ENCODE peak calls at places on chromosomes 2 and 18, in seven cellular contexts. G is HFF-Myc, D is foreskin fibroblast, J is uterus, N is psoas muscle, U is fibroblast of lung, I is esophagus squamous epithelium. M is an unnamed sample.

GRCh38 chr18:77544792-77545191 is 295.1 kb downstream of the GALR1 start:
- DNase-seq in G (no peak), D (no peak), J (no peak), N (no peak), U (no peak), I (no peak), M (no peak)

GRCh38 chr2:68368657-68369339 is 3.7 kb downstream of the PLEK start:
- DNase-seq in G (peak; percentile 57), D (peak; percentile 77), J (peak; percentile 17), N (no peak), U (peak; percentile 88), I (no peak), M (peak; percentile 81)

GRCh38 chr18:2948038-2948437 is 64.9 kb downstream of the LPIN2 start:
- DNase-seq in G (no peak), D (peak; percentile 67), J (no peak), N (no peak), U (peak; percentile 37), I (no peak), M (peak; percentile 65)

GRCh38 chr2:19796036-19796703 is 105.6 kb downstream of the TTC32 start:
- DNase-seq in G (peak; percentile 87), D (peak; percentile 91), J (no peak), N (no peak), U (peak; percentile 96), I (no peak), M (peak; percentile 91)

GRCh38 chr2:203891474-203891873 is 23.9 kb downstream of the CTLA4 start:
- DNase-seq in G (no peak), D (no peak), J (no peak), N (no peak), U (no peak), I (no peak), M (peak; percentile 15)

GRCh38 chr2:17621781-17622180 is 81.3 kb downstream of the VSNL1 start:
- DNase-seq in G (no peak), D (peak; percentile 77), J (no peak), N (no peak), U (peak; percentile 86), I (no peak), M (peak; percentile 76)

GRCh38 chr2:176681584-176682115 is 412.4 kb downstream of the MTX2 start:
- DNase-seq in G (no peak), D (no peak), J (no peak), N (no peak), U (no peak), I (no peak), M (no peak)

GRCh38 chr2:114631146-114631545 is 188.7 kb downstream of the DPP10 start:
- DNase-seq in G (no peak), D (no peak), J (no peak), N (no peak), U (no peak), I (no peak), M (no peak)

GRCh38 chr2:1641498-1641897 is 102.8 kb downstream of the PXDN start:
- DNase-seq in G (no peak), D (peak; percentile 32), J (no peak), N (no peak), U (peak; percentile 46), I (no peak), M (no peak)

GRCh38 chr2:25938345-25938744 is 44.0 kb downstream of the KIF3C start:
- DNase-seq in G (no peak), D (no peak), J (no peak), N (peak; percentile 81), U (no peak), I (no peak), M (no peak)

GRCh38 chr18:46398005-46398404 is 259.0 kb downstream of the LOXHD1 start:
- DNase-seq in G (no peak), D (no peak), J (no peak), N (no peak), U (no peak), I (no peak), M (no peak)

GRCh38 chr18:13318644-13319501 is 100.3 kb downstream of the LDLRAD4 start:
- DNase-seq in G (no peak), D (no peak), J (no peak), N (no peak), U (peak; percentile 8), I (no peak), M (no peak)

GRCh38 chr2:42906115-42906556 is 113.8 kb upstream of the HAAO start:
- DNase-seq in G (no peak), D (no peak), J (no peak), N (no peak), U (no peak), I (no peak), M (no peak)

GRCh38 chr2:149084924-149085795 is 46.7 kb downstream of the LYPD6B start:
- DNase-seq in G (no peak), D (no peak), J (no peak), N (no peak), U (no peak), I (no peak), M (no peak)

GRCh38 chr18:9153281-9153680 is 16.7 kb downstream of the ANKRD12 start:
- DNase-seq in G (no peak), D (no peak), J (no peak), N (no peak), U (no peak), I (no peak), M (no peak)

GRCh38 chr2:168053676-168054075 is 193.7 kb downstream of the STK39 start:
- DNase-seq in G (no peak), D (no peak), J (no peak), N (no peak), U (no peak), I (no peak), M (no peak)

GRCh38 chr2:229931241-229931640 is 8.9 kb downstream of the FBXO36 start:
- DNase-seq in G (no peak), D (no peak), J (no peak), N (no peak), U (no peak), I (no peak), M (no peak)

GRCh38 chr2:12169721-12170120 is 423.3 kb downstream of the LPIN1 start:
- DNase-seq in G (no peak), D (peak; percentile 79), J (peak; percentile 35), N (peak; percentile 59), U (peak; percentile 94), I (no peak), M (peak; percentile 32)

GRCh38 chr2:12168354-12169059 is 422.1 kb downstream of the LPIN1 start:
- DNase-seq in G (no peak), D (no peak), J (no peak), N (no peak), U (no peak), I (no peak), M (no peak)

GRCh38 chr2:12169060-12169406 is 422.6 kb downstream of the LPIN1 start:
- DNase-seq in G (no peak), D (peak; percentile 90), J (peak; percentile 52), N (no peak), U (peak; percentile 93), I (no peak), M (peak; percentile 94)

GRCh38 chr2:12170151-12170550 is 423.7 kb downstream of the LPIN1 start:
- DNase-seq in G (no peak), D (no peak), J (no peak), N (no peak), U (no peak), I (no peak), M (no peak)

DNA sequence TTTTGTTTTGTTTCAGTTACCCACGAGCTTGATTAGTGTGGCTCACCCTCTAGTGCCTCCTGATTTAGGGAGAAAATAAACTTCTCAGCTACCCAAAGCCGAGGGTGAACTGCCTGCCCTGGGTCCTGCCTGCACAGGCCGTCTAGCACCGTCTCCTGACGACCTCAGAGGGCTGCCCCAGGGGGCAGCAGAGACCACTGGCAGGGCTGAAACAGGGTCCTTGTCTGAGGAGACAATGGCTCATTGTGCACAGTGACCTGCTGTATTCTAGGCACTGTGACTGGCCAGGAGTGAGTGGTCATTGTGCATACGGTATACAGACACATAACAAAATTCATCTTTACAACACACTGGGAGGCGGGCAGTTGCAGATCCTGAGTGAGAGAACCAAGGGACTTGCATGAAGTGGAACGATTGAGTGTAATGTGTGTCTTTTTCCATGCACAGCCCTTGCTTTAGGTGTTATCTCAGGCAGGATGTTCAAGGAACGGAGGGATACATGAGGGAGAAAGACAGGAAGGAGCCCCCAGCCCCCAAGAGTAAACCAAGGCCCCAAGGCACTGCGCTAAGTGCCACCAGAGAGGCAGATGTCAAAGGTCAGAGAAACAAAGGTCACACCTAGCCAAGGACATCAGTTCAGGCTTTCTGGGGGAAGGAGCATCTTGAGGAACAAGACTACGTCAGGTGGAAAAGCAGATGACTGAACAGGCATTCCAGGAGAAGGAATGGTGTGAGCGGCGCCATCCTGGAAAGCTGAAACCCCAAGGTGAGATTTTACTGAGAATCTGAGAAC is 421.3 kb downstream of the LPIN1 start:
- DNase-seq in G (no peak), D (no peak), J (no peak), N (no peak), U (no peak), I (no peak), M (no peak)
- TF ChIP-seq CTCF in G (no peak), D (no peak), J (peak; percentile 16), N (no peak), U (no peak), I (no peak), M (no peak)

GRCh38 chr2:217434183-217434620 is 568.6 kb downstream of the TNS1 start:
- DNase-seq in G (peak; percentile 89), D (peak; percentile 95), J (peak; percentile 88), N (peak; percentile 92), U (peak; percentile 99), I (peak; percentile 13), M (peak; percentile 98)
- H3K4me3 ChIP-seq in G (no peak overlapping the region), D (peak overlapping the region; percentile 23), J (no peak overlapping the region), N (peak overlapping the region; percentile 55), U (peak overlapping the region; percentile 12), I (no peak overlapping the region), M (no peak overlapping the region)

DNA sequence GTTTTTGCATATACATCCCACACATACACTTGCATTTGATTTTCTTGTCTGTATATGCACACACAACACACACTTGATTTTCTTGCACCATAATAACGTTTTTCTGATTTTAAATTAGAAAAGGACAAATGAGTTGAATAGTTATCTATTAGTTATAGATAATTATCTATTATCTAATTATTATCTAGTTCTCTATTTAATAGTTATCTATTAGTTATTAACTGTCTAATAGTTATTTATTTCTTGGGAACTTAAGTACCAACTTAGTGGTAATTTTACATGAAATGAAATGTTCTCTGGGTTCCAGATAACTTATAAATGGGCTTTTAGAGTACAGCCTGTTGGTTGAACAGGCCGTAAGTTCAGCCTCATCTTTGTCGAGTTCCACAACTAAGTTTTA is 23.0 kb downstream of the INPP4A start:
- DNase-seq in G (no peak), D (no peak), J (no peak), N (no peak), U (no peak), I (no peak), M (no peak)
- TF ChIP-seq CTCF in G (no peak), D (no peak), J (no peak), N (no peak), U (no peak), I (no peak), M (no peak)

DNA sequence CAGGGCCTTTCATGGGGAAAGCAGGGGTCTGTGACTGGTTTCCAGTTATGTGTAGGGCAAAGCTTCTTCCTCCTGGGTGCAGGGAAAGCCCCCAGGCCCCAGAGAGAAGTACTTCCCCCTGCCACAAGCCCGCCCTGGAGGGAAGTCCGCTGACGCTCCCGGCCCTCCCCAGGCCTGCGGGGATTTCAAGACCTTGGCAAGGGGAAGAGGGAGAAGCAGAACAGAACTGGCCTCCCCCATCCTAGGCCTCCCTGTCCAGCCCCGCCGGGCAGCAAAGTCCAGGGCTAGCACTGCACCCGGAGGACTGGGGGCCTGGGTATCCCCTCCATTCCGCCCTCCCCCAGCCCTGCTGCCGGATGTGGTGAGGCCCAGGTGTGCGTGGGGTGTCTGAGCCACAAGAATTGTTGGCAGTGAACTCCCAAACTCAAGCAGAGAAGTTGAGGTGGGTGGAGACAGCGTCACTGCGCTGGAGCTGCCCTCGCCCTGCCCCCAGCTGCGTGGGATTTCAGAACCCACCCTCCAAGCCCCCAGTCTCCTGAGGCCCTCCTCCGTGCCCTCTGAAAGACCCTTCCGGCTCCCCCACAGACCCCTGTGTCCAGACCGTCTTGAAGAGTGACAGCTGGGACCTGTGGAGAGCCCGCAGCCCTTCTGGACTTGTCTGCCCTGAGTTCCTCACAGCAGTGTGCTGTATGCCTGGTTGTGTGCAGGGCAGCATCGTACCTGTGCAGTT is 1.1 kb upstream of the DUSP2 start:
- DNase-seq in G (no peak), D (no peak), J (no peak), N (peak; percentile 66), U (peak; percentile 77), I (no peak), M (no peak)
- H3K4me3 ChIP-seq in G (no peak overlapping the region), D (no peak overlapping the region), J (no peak overlapping the region), N (no peak overlapping the region), U (no peak overlapping the region), I (no peak overlapping the region), M (no peak overlapping the region)

M was measured in fibroblast of mammary gland.